ENCODE peak calls at places on chromosomes 3 and 15, in nine cellular contexts. One of them, this sample, is unnamed.

GRCh38 chr3:117893638-117894037 is 1141.0 kb downstream of the IGSF11 start:
- DNase-seq in HFFc6: no peak
- DNase-seq in NCI-H226: no peak
- DNase-seq in MM.1S: no peak
- DNase-seq in heart right ventricle: no peak
- DNase-seq in activated CD4-positive, alpha-beta T cell treated with anti-CD3 and anti-CD28 coated beads, Interleukin-2, amount 10 ng/mL, durations not matched to agents 7 days and 5 days: no peak
- DNase-seq in stimulated activated CD4-positive, alpha-beta T cell treated with anti-CD3 and anti-CD28 coated beads, Interleukin-1b, Interleukin-23, amount 100 ng/mL, for 4 hours: no peak
- DNase-seq in germinal center: no peak
- DNase-seq in KBM-7: no peak
- DNase-seq in this sample: no peak

GRCh38 chr15:73239564-73240208 is 129.1 kb downstream of the HCN4 start:
- DNase-seq in NCI-H226: no peak
- DNase-seq in HFFc6: no peak
- DNase-seq in activated CD4-positive, alpha-beta T cell treated with anti-CD3 and anti-CD28 coated beads, Interleukin-2, amount 10 ng/mL, durations not matched to agents 7 days and 5 days: no peak
- DNase-seq in stimulated activated CD4-positive, alpha-beta T cell treated with anti-CD3 and anti-CD28 coated beads, Interleukin-1b, Interleukin-23, amount 100 ng/mL, for 4 hours: no peak
- DNase-seq in germinal center: no peak
- DNase-seq in KBM-7: peak
- DNase-seq in heart right ventricle: no peak
- DNase-seq in MM.1S: no peak
- DNase-seq in this sample: no peak

GRCh38 chr3:67031986-67032385 is 33.9 kb downstream of the KBTBD8 start:
- DNase-seq in NCI-H226: no peak
- DNase-seq in activated CD4-positive, alpha-beta T cell treated with anti-CD3 and anti-CD28 coated beads, Interleukin-2, amount 10 ng/mL, durations not matched to agents 7 days and 5 days: no peak
- DNase-seq in KBM-7: no peak
- DNase-seq in HFFc6: no peak
- DNase-seq in stimulated activated CD4-positive, alpha-beta T cell treated with anti-CD3 and anti-CD28 coated beads, Interleukin-1b, Interleukin-23, amount 100 ng/mL, for 4 hours: no peak
- DNase-seq in MM.1S: no peak
- DNase-seq in heart right ventricle: no peak
- DNase-seq in germinal center: no peak
- DNase-seq in this sample: no peak

GRCh38 chr3:25339220-25339619 is 88.8 kb upstream of the RARB start:
- DNase-seq in heart right ventricle: no peak
- DNase-seq in HFFc6: no peak
- DNase-seq in KBM-7: peak
- DNase-seq in NCI-H226: no peak
- DNase-seq in stimulated activated CD4-positive, alpha-beta T cell treated with anti-CD3 and anti-CD28 coated beads, Interleukin-1b, Interleukin-23, amount 100 ng/mL, for 4 hours: no peak
- DNase-seq in MM.1S: no peak
- DNase-seq in germinal center: no peak
- DNase-seq in activated CD4-positive, alpha-beta T cell treated with anti-CD3 and anti-CD28 coated beads, Interleukin-2, amount 10 ng/mL, durations not matched to agents 7 days and 5 days: no peak
- DNase-seq in this sample: no peak

GRCh38 chr3:167493240-167493639 is 19.4 kb upstream of the SERPINI2 start:
- DNase-seq in HFFc6: no peak
- DNase-seq in activated CD4-positive, alpha-beta T cell treated with anti-CD3 and anti-CD28 coated beads, Interleukin-2, amount 10 ng/mL, durations not matched to agents 7 days and 5 days: no peak
- DNase-seq in stimulated activated CD4-positive, alpha-beta T cell treated with anti-CD3 and anti-CD28 coated beads, Interleukin-1b, Interleukin-23, amount 100 ng/mL, for 4 hours: no peak
- DNase-seq in MM.1S: no peak
- DNase-seq in germinal center: no peak
- DNase-seq in KBM-7: peak
- DNase-seq in heart right ventricle: no peak
- DNase-seq in NCI-H226: no peak
- DNase-seq in this sample: no peak

GRCh38 chr15:100688549-100689120 is 86.2 kb downstream of the ASB7 start:
- DNase-seq in KBM-7: no peak
- DNase-seq in MM.1S: no peak
- DNase-seq in heart right ventricle: no peak
- DNase-seq in NCI-H226: no peak
- DNase-seq in HFFc6: no peak
- DNase-seq in activated CD4-positive, alpha-beta T cell treated with anti-CD3 and anti-CD28 coated beads, Interleukin-2, amount 10 ng/mL, durations not matched to agents 7 days and 5 days: no peak
- DNase-seq in germinal center: no peak
- DNase-seq in stimulated activated CD4-positive, alpha-beta T cell treated with anti-CD3 and anti-CD28 coated beads, Interleukin-1b, Interleukin-23, amount 100 ng/mL, for 4 hours: no peak
- DNase-seq in this sample: no peak

GRCh38 chr3:104362319-104362718 is 1004.4 kb upstream of the ALCAM start:
- DNase-seq in KBM-7: no peak
- DNase-seq in NCI-H226: no peak
- DNase-seq in heart right ventricle: no peak
- DNase-seq in HFFc6: no peak
- DNase-seq in MM.1S: no peak
- DNase-seq in activated CD4-positive, alpha-beta T cell treated with anti-CD3 and anti-CD28 coated beads, Interleukin-2, amount 10 ng/mL, durations not matched to agents 7 days and 5 days: no peak
- DNase-seq in germinal center: no peak
- DNase-seq in stimulated activated CD4-positive, alpha-beta T cell treated with anti-CD3 and anti-CD28 coated beads, Interleukin-1b, Interleukin-23, amount 100 ng/mL, for 4 hours: no peak
- DNase-seq in this sample: no peak

GRCh38 chr3:7752005-7752404 is 749.6 kb upstream of the LMCD1 start:
- DNase-seq in NCI-H226: no peak
- DNase-seq in heart right ventricle: no peak
- DNase-seq in activated CD4-positive, alpha-beta T cell treated with anti-CD3 and anti-CD28 coated beads, Interleukin-2, amount 10 ng/mL, durations not matched to agents 7 days and 5 days: no peak
- DNase-seq in HFFc6: no peak
- DNase-seq in MM.1S: no peak
- DNase-seq in KBM-7: no peak
- DNase-seq in germinal center: no peak
- DNase-seq in stimulated activated CD4-positive, alpha-beta T cell treated with anti-CD3 and anti-CD28 coated beads, Interleukin-1b, Interleukin-23, amount 100 ng/mL, for 4 hours: no peak
- DNase-seq in this sample: no peak

GRCh38 chr3:42476225-42477160 is 25.9 kb upstream of the VIPR1 start:
- DNase-seq in heart right ventricle: peak
- DNase-seq in stimulated activated CD4-positive, alpha-beta T cell treated with anti-CD3 and anti-CD28 coated beads, Interleukin-1b, Interleukin-23, amount 100 ng/mL, for 4 hours: no peak
- DNase-seq in MM.1S: no peak
- DNase-seq in activated CD4-positive, alpha-beta T cell treated with anti-CD3 and anti-CD28 coated beads, Interleukin-2, amount 10 ng/mL, durations not matched to agents 7 days and 5 days: no peak
- DNase-seq in KBM-7: no peak
- DNase-seq in NCI-H226: peak
- DNase-seq in germinal center: no peak
- DNase-seq in HFFc6: peak
- DNase-seq in this sample: no peak

GRCh38 chr15:74497584-74497983 is 36.6 kb upstream of the UBL7 start:
- DNase-seq in MM.1S: peak
- DNase-seq in HFFc6: no peak
- DNase-seq in activated CD4-positive, alpha-beta T cell treated with anti-CD3 and anti-CD28 coated beads, Interleukin-2, amount 10 ng/mL, durations not matched to agents 7 days and 5 days: no peak
- DNase-seq in NCI-H226: peak
- DNase-seq in germinal center: no peak
- DNase-seq in KBM-7: no peak
- DNase-seq in heart right ventricle: no peak
- DNase-seq in stimulated activated CD4-positive, alpha-beta T cell treated with anti-CD3 and anti-CD28 coated beads, Interleukin-1b, Interleukin-23, amount 100 ng/mL, for 4 hours: no peak
- DNase-seq in this sample: no peak

GRCh38 chr3:11482024-11482423 is 161.7 kb downstream of the VGLL4 start:
- DNase-seq in germinal center: no peak
- DNase-seq in HFFc6: no peak
- DNase-seq in heart right ventricle: peak
- DNase-seq in NCI-H226: no peak
- DNase-seq in MM.1S: no peak
- DNase-seq in KBM-7: no peak
- DNase-seq in stimulated activated CD4-positive, alpha-beta T cell treated with anti-CD3 and anti-CD28 coated beads, Interleukin-1b, Interleukin-23, amount 100 ng/mL, for 4 hours: no peak
- DNase-seq in activated CD4-positive, alpha-beta T cell treated with anti-CD3 and anti-CD28 coated beads, Interleukin-2, amount 10 ng/mL, durations not matched to agents 7 days and 5 days: no peak
- DNase-seq in this sample: no peak

GRCh38 chr3:23113455-23114171 is 89.5 kb upstream of the UBE2E2 start:
- DNase-seq in HFFc6: peak
- DNase-seq in germinal center: peak
- DNase-seq in activated CD4-positive, alpha-beta T cell treated with anti-CD3 and anti-CD28 coated beads, Interleukin-2, amount 10 ng/mL, durations not matched to agents 7 days and 5 days: no peak
- DNase-seq in NCI-H226: peak
- DNase-seq in MM.1S: no peak
- DNase-seq in heart right ventricle: no peak
- DNase-seq in KBM-7: peak
- DNase-seq in stimulated activated CD4-positive, alpha-beta T cell treated with anti-CD3 and anti-CD28 coated beads, Interleukin-1b, Interleukin-23, amount 100 ng/mL, for 4 hours: no peak
- DNase-seq in this sample: no peak

GRCh38 chr3:49903451-49904424 is at the start of gene MST1R:
- DNase-seq in MM.1S: peak
- DNase-seq in heart right ventricle: peak
- DNase-seq in NCI-H226: peak
- DNase-seq in stimulated activated CD4-positive, alpha-beta T cell treated with anti-CD3 and anti-CD28 coated beads, Interleukin-1b, Interleukin-23, amount 100 ng/mL, for 4 hours: peak
- DNase-seq in activated CD4-positive, alpha-beta T cell treated with anti-CD3 and anti-CD28 coated beads, Interleukin-2, amount 10 ng/mL, durations not matched to agents 7 days and 5 days: peak
- DNase-seq in HFFc6: no peak
- DNase-seq in KBM-7: no peak
- DNase-seq in germinal center: peak
- DNase-seq in this sample: peak

GRCh38 chr15:63553388-63553791 is 43.8 kb upstream of the FBXL22 start:
- DNase-seq in HFFc6: peak
- DNase-seq in heart right ventricle: no peak
- DNase-seq in NCI-H226: peak
- DNase-seq in KBM-7: peak
- DNase-seq in germinal center: no peak
- DNase-seq in activated CD4-positive, alpha-beta T cell treated with anti-CD3 and anti-CD28 coated beads, Interleukin-2, amount 10 ng/mL, durations not matched to agents 7 days and 5 days: no peak
- DNase-seq in MM.1S: no peak
- DNase-seq in stimulated activated CD4-positive, alpha-beta T cell treated with anti-CD3 and anti-CD28 coated beads, Interleukin-1b, Interleukin-23, amount 100 ng/mL, for 4 hours: no peak
- DNase-seq in this sample: peak

GRCh38 chr15:64905119-64905831 is 6.4 kb upstream of the ANKDD1A start:
- DNase-seq in germinal center: peak
- DNase-seq in stimulated activated CD4-positive, alpha-beta T cell treated with anti-CD3 and anti-CD28 coated beads, Interleukin-1b, Interleukin-23, amount 100 ng/mL, for 4 hours: peak
- DNase-seq in MM.1S: peak
- DNase-seq in heart right ventricle: peak
- DNase-seq in HFFc6: peak
- DNase-seq in KBM-7: peak
- DNase-seq in NCI-H226: no peak
- DNase-seq in activated CD4-positive, alpha-beta T cell treated with anti-CD3 and anti-CD28 coated beads, Interleukin-2, amount 10 ng/mL, durations not matched to agents 7 days and 5 days: peak
- DNase-seq in this sample: peak

GRCh38 chr15:63056843-63057242 is 14.3 kb downstream of the TPM1 start:
- DNase-seq in germinal center: no peak
- DNase-seq in NCI-H226: no peak
- DNase-seq in MM.1S: no peak
- DNase-seq in HFFc6: no peak
- DNase-seq in heart right ventricle: peak
- DNase-seq in activated CD4-positive, alpha-beta T cell treated with anti-CD3 and anti-CD28 coated beads, Interleukin-2, amount 10 ng/mL, durations not matched to agents 7 days and 5 days: no peak
- DNase-seq in stimulated activated CD4-positive, alpha-beta T cell treated with anti-CD3 and anti-CD28 coated beads, Interleukin-1b, Interleukin-23, amount 100 ng/mL, for 4 hours: no peak
- DNase-seq in KBM-7: no peak
- DNase-seq in this sample: no peak

GRCh38 chr15:58909616-58910015 is 23.9 kb downstream of the SLTM start:
- DNase-seq in heart right ventricle: no peak
- DNase-seq in HFFc6: peak
- DNase-seq in activated CD4-positive, alpha-beta T cell treated with anti-CD3 and anti-CD28 coated beads, Interleukin-2, amount 10 ng/mL, durations not matched to agents 7 days and 5 days: no peak
- DNase-seq in NCI-H226: no peak
- DNase-seq in MM.1S: no peak
- DNase-seq in stimulated activated CD4-positive, alpha-beta T cell treated with anti-CD3 and anti-CD28 coated beads, Interleukin-1b, Interleukin-23, amount 100 ng/mL, for 4 hours: no peak
- DNase-seq in KBM-7: no peak
- DNase-seq in germinal center: no peak
- DNase-seq in this sample: no peak

GRCh38 chr15:58386081-58386480 is 45.7 kb upstream of the LIPC start:
- DNase-seq in NCI-H226: no peak
- DNase-seq in germinal center: no peak
- DNase-seq in HFFc6: no peak
- DNase-seq in MM.1S: no peak
- DNase-seq in stimulated activated CD4-positive, alpha-beta T cell treated with anti-CD3 and anti-CD28 coated beads, Interleukin-1b, Interleukin-23, amount 100 ng/mL, for 4 hours: no peak
- DNase-seq in KBM-7: no peak
- DNase-seq in heart right ventricle: no peak
- DNase-seq in activated CD4-positive, alpha-beta T cell treated with anti-CD3 and anti-CD28 coated beads, Interleukin-2, amount 10 ng/mL, durations not matched to agents 7 days and 5 days: no peak
- DNase-seq in this sample: no peak

GRCh38 chr3:193554790-193555189 is at the start of gene ATP13A4:
- DNase-seq in germinal center: no peak
- DNase-seq in heart right ventricle: no peak
- DNase-seq in NCI-H226: no peak
- DNase-seq in stimulated activated CD4-positive, alpha-beta T cell treated with anti-CD3 and anti-CD28 coated beads, Interleukin-1b, Interleukin-23, amount 100 ng/mL, for 4 hours: no peak
- DNase-seq in activated CD4-positive, alpha-beta T cell treated with anti-CD3 and anti-CD28 coated beads, Interleukin-2, amount 10 ng/mL, durations not matched to agents 7 days and 5 days: no peak
- DNase-seq in MM.1S: no peak
- DNase-seq in HFFc6: no peak
- DNase-seq in KBM-7: no peak
- DNase-seq in this sample: no peak

GRCh38 chr15:80152896-80153876 is at the start of gene FAH:
- DNase-seq in KBM-7: peak
- DNase-seq in heart right ventricle: no peak
- DNase-seq in NCI-H226: peak
- DNase-seq in MM.1S: peak
- DNase-seq in HFFc6: peak
- DNase-seq in activated CD4-positive, alpha-beta T cell treated with anti-CD3 and anti-CD28 coated beads, Interleukin-2, amount 10 ng/mL, durations not matched to agents 7 days and 5 days: peak
- DNase-seq in germinal center: peak
- DNase-seq in stimulated activated CD4-positive, alpha-beta T cell treated with anti-CD3 and anti-CD28 coated beads, Interleukin-1b, Interleukin-23, amount 100 ng/mL, for 4 hours: no peak
- DNase-seq in this sample: peak

GRCh38 chr15:45399381-45400212 is 21.3 kb upstream of the GATM start:
- DNase-seq in germinal center: peak
- DNase-seq in HFFc6: peak
- DNase-seq in heart right ventricle: no peak
- DNase-seq in NCI-H226: peak
- DNase-seq in stimulated activated CD4-positive, alpha-beta T cell treated with anti-CD3 and anti-CD28 coated beads, Interleukin-1b, Interleukin-23, amount 100 ng/mL, for 4 hours: no peak
- DNase-seq in KBM-7: peak
- DNase-seq in activated CD4-positive, alpha-beta T cell treated with anti-CD3 and anti-CD28 coated beads, Interleukin-2, amount 10 ng/mL, durations not matched to agents 7 days and 5 days: no peak
- DNase-seq in MM.1S: peak
- DNase-seq in this sample: no peak

GRCh38 chr3:50570508-50571279 is 1.4 kb downstream of the HEMK1 start:
- DNase-seq in MM.1S: no peak
- DNase-seq in heart right ventricle: no peak
- DNase-seq in HFFc6: no peak
- DNase-seq in NCI-H226: no peak
- DNase-seq in KBM-7: no peak
- DNase-seq in activated CD4-positive, alpha-beta T cell treated with anti-CD3 and anti-CD28 coated beads, Interleukin-2, amount 10 ng/mL, durations not matched to agents 7 days and 5 days: no peak
- DNase-seq in stimulated activated CD4-positive, alpha-beta T cell treated with anti-CD3 and anti-CD28 coated beads, Interleukin-1b, Interleukin-23, amount 100 ng/mL, for 4 hours: no peak
- DNase-seq in germinal center: no peak
- DNase-seq in this sample: no peak

GRCh38 chr3:2883292-2883691 is 226.9 kb downstream of the IL5RA start:
- DNase-seq in HFFc6: no peak
- DNase-seq in heart right ventricle: no peak
- DNase-seq in NCI-H226: no peak
- DNase-seq in stimulated activated CD4-positive, alpha-beta T cell treated with anti-CD3 and anti-CD28 coated beads, Interleukin-1b, Interleukin-23, amount 100 ng/mL, for 4 hours: no peak
- DNase-seq in activated CD4-positive, alpha-beta T cell treated with anti-CD3 and anti-CD28 coated beads, Interleukin-2, amount 10 ng/mL, durations not matched to agents 7 days and 5 days: no peak
- DNase-seq in germinal center: no peak
- DNase-seq in MM.1S: no peak
- DNase-seq in KBM-7: no peak
- DNase-seq in this sample: no peak

GRCh38 chr3:140573011-140573410 is 104.9 kb upstream of the TRIM42 start:
- DNase-seq in HFFc6: no peak
- DNase-seq in MM.1S: no peak
- DNase-seq in NCI-H226: no peak
- DNase-seq in germinal center: no peak
- DNase-seq in activated CD4-positive, alpha-beta T cell treated with anti-CD3 and anti-CD28 coated beads, Interleukin-2, amount 10 ng/mL, durations not matched to agents 7 days and 5 days: no peak
- DNase-seq in stimulated activated CD4-positive, alpha-beta T cell treated with anti-CD3 and anti-CD28 coated beads, Interleukin-1b, Interleukin-23, amount 100 ng/mL, for 4 hours: no peak
- DNase-seq in KBM-7: no peak
- DNase-seq in heart right ventricle: peak
- DNase-seq in this sample: no peak

GRCh38 chr3:179464296-179465092 is 13.2 kb upstream of the GNB4 start:
- DNase-seq in KBM-7: peak
- DNase-seq in germinal center: peak
- DNase-seq in stimulated activated CD4-positive, alpha-beta T cell treated with anti-CD3 and anti-CD28 coated beads, Interleukin-1b, Interleukin-23, amount 100 ng/mL, for 4 hours: no peak
- DNase-seq in HFFc6: no peak
- DNase-seq in MM.1S: peak
- DNase-seq in heart right ventricle: no peak
- DNase-seq in activated CD4-positive, alpha-beta T cell treated with anti-CD3 and anti-CD28 coated beads, Interleukin-2, amount 10 ng/mL, durations not matched to agents 7 days and 5 days: no peak
- DNase-seq in NCI-H226: no peak
- DNase-seq in this sample: no peak

GRCh38 chr15:99169769-99170311 is 65.0 kb downstream of the SYNM start:
- DNase-seq in germinal center: no peak
- DNase-seq in activated CD4-positive, alpha-beta T cell treated with anti-CD3 and anti-CD28 coated beads, Interleukin-2, amount 10 ng/mL, durations not matched to agents 7 days and 5 days: no peak
- DNase-seq in NCI-H226: no peak
- DNase-seq in KBM-7: no peak
- DNase-seq in MM.1S: no peak
- DNase-seq in heart right ventricle: no peak
- DNase-seq in HFFc6: peak
- DNase-seq in stimulated activated CD4-positive, alpha-beta T cell treated with anti-CD3 and anti-CD28 coated beads, Interleukin-1b, Interleukin-23, amount 100 ng/mL, for 4 hours: no peak
- DNase-seq in this sample: no peak

GRCh38 chr3:76585794-76586392 is 454.0 kb upstream of the ROBO2 start:
- DNase-seq in MM.1S: peak
- DNase-seq in NCI-H226: no peak
- DNase-seq in activated CD4-positive, alpha-beta T cell treated with anti-CD3 and anti-CD28 coated beads, Interleukin-2, amount 10 ng/mL, durations not matched to agents 7 days and 5 days: no peak
- DNase-seq in HFFc6: no peak
- DNase-seq in KBM-7: peak
- DNase-seq in heart right ventricle: no peak
- DNase-seq in germinal center: no peak
- DNase-seq in stimulated activated CD4-positive, alpha-beta T cell treated with anti-CD3 and anti-CD28 coated beads, Interleukin-1b, Interleukin-23, amount 100 ng/mL, for 4 hours: no peak
- DNase-seq in this sample: no peak

GRCh38 chr3:197809356-197810020 is 18.4 kb downstream of the LRCH3 start:
- DNase-seq in NCI-H226: peak
- DNase-seq in germinal center: no peak
- DNase-seq in KBM-7: no peak
- DNase-seq in heart right ventricle: no peak
- DNase-seq in activated CD4-positive, alpha-beta T cell treated with anti-CD3 and anti-CD28 coated beads, Interleukin-2, amount 10 ng/mL, durations not matched to agents 7 days and 5 days: no peak
- DNase-seq in stimulated activated CD4-positive, alpha-beta T cell treated with anti-CD3 and anti-CD28 coated beads, Interleukin-1b, Interleukin-23, amount 100 ng/mL, for 4 hours: no peak
- DNase-seq in MM.1S: no peak
- DNase-seq in HFFc6: peak
- DNase-seq in this sample: no peak

GRCh38 chr3:78204977-78205376 is 1165.1 kb downstream of the ROBO2 start:
- DNase-seq in heart right ventricle: no peak
- DNase-seq in NCI-H226: peak
- DNase-seq in stimulated activated CD4-positive, alpha-beta T cell treated with anti-CD3 and anti-CD28 coated beads, Interleukin-1b, Interleukin-23, amount 100 ng/mL, for 4 hours: no peak
- DNase-seq in germinal center: no peak
- DNase-seq in HFFc6: peak
- DNase-seq in activated CD4-positive, alpha-beta T cell treated with anti-CD3 and anti-CD28 coated beads, Interleukin-2, amount 10 ng/mL, durations not matched to agents 7 days and 5 days: no peak
- DNase-seq in MM.1S: no peak
- DNase-seq in KBM-7: no peak
- DNase-seq in this sample: no peak

GRCh38 chr15:44033894-44034293 is 161.2 kb downstream of the FRMD5 start:
- DNase-seq in activated CD4-positive, alpha-beta T cell treated with anti-CD3 and anti-CD28 coated beads, Interleukin-2, amount 10 ng/mL, durations not matched to agents 7 days and 5 days: no peak
- DNase-seq in NCI-H226: peak
- DNase-seq in stimulated activated CD4-positive, alpha-beta T cell treated with anti-CD3 and anti-CD28 coated beads, Interleukin-1b, Interleukin-23, amount 100 ng/mL, for 4 hours: no peak
- DNase-seq in HFFc6: peak
- DNase-seq in germinal center: no peak
- DNase-seq in heart right ventricle: no peak
- DNase-seq in KBM-7: no peak
- DNase-seq in MM.1S: no peak
- DNase-seq in this sample: peak

GRCh38 chr3:134883697-134884385 is 88.8 kb downstream of the EPHB1 start:
- DNase-seq in stimulated activated CD4-positive, alpha-beta T cell treated with anti-CD3 and anti-CD28 coated beads, Interleukin-1b, Interleukin-23, amount 100 ng/mL, for 4 hours: no peak
- DNase-seq in activated CD4-positive, alpha-beta T cell treated with anti-CD3 and anti-CD28 coated beads, Interleukin-2, amount 10 ng/mL, durations not matched to agents 7 days and 5 days: no peak
- DNase-seq in germinal center: no peak
- DNase-seq in NCI-H226: no peak
- DNase-seq in heart right ventricle: no peak
- DNase-seq in HFFc6: peak
- DNase-seq in MM.1S: no peak
- DNase-seq in KBM-7: no peak
- DNase-seq in this sample: no peak